ENCODE peak calls at places on chromosomes 4 and X, in ten cellular contexts. J is NCI-H1092; Z is Caco-2; A is NK-92 treated with Interleukin-12 subunit alpha and Interleukin-12 subunit beta, amount 100 ng/mL, for 24 hours; X is lung; Y is naive thymus-derived CD4-positive, alpha-beta T cell; D is Right ventricle myocardium superior; S is foreskin fibroblast; U is HCT116; H is neural crest cell. I is an unnamed sample.

GRCh38 chrX:14363719-14364118 is 165.6 kb upstream of the GLRA2 start:
- DNase-seq in J (no peak), Z (no peak), A (no peak), X (no peak), Y (no peak), D (no peak), S (peak; percentile 69), U (no peak), H (no peak), I (no peak)

GRCh38 chr4:98482503-98482846 is 175.9 kb downstream of the TSPAN5 start:
- DNase-seq in J (no peak), Z (no peak), A (no peak), X (no peak), Y (no peak), D (no peak), S (no peak), U (no peak), H (no peak), I (no peak)

GRCh38 chrX:17567173-17567572 is 170.1 kb upstream of the SCML1 start:
- DNase-seq in J (no peak), Z (no peak), A (no peak), X (no peak), Y (no peak), D (no peak), S (no peak), U (no peak), H (no peak), I (no peak)

GRCh38 chrX:74180716-74181115 is 123.3 kb upstream of the ZCCHC13 start:
- DNase-seq in J (no peak), Z (no peak), A (no peak), X (no peak), Y (no peak), D (no peak), S (no peak), U (no peak), H (no peak), I (no peak)

GRCh38 chrX:147315493-147315892 is 500.9 kb upstream of the CXorf51A start:
- DNase-seq in J (no peak), Z (no peak), A (no peak), X (no peak), Y (no peak), D (no peak), S (no peak), U (no peak), H (no peak), I (no peak)

GRCh38 chr4:122978109-122978508 is 55.7 kb upstream of the NUDT6 start:
- DNase-seq in J (no peak), Z (peak; percentile 3), A (no peak), X (no peak), Y (no peak), D (no peak), S (no peak), U (no peak), H (no peak), I (no peak)

GRCh38 chr4:5036239-5036638 is 15.0 kb upstream of the STK32B start:
- DNase-seq in J (no peak), Z (no peak), A (no peak), X (no peak), Y (no peak), D (no peak), S (peak; percentile 53), U (no peak), H (no peak), I (no peak)

GRCh38 chr4:39892988-39893692 is 84.6 kb downstream of the PDS5A start:
- DNase-seq in J (no peak), Z (no peak), A (no peak), X (no peak), Y (no peak), D (no peak), S (no peak), U (no peak), H (no peak), I (no peak)

GRCh38 chrX:53287493-53288138 is 6.2 kb upstream of the IQSEC2 start:
- DNase-seq in J (peak; percentile 46), Z (no peak), A (peak; percentile 10), X (no peak), Y (peak; percentile 45), D (peak; percentile 81), S (peak; percentile 88), U (peak; percentile 22), H (no peak), I (no peak)

GRCh38 chr4:1668488-1668840 is 15.6 kb downstream of the FAM53A start:
- DNase-seq in J (no peak), Z (no peak), A (no peak), X (no peak), Y (no peak), D (no peak), S (no peak), U (no peak), H (no peak), I (no peak)

GRCh38 chrX:123993904-123994635 is 32.6 kb downstream of the STAG2 start:
- DNase-seq in J (no peak), Z (no peak), A (no peak), X (no peak), Y (no peak), D (no peak), S (peak; percentile 11), U (no peak), H (no peak), I (no peak)

GRCh38 chrX:63932006-63932405 is 147.0 kb upstream of the ARHGEF9 start:
- DNase-seq in J (no peak), Z (no peak), A (no peak), X (no peak), Y (no peak), D (no peak), S (no peak), U (no peak), H (no peak), I (no peak)

GRCh38 chrX:17632942-17633341 is 104.4 kb upstream of the SCML1 start:
- DNase-seq in J (no peak), Z (no peak), A (no peak), X (no peak), Y (no peak), D (no peak), S (peak; percentile 35), U (no peak), H (no peak), I (no peak)

GRCh38 chrX:153440556-153441135 is 5.2 kb downstream of the TREX2 start:
- DNase-seq in J (no peak), Z (no peak), A (no peak), X (no peak), Y (no peak), D (no peak), S (no peak), U (no peak), H (no peak), I (no peak)

GRCh38 chrX:49884290-49884862 is 5.1 kb downstream of the USP27X start:
- DNase-seq in J (peak; percentile 77), Z (peak; percentile 71), A (peak; percentile 5), X (peak; percentile 70), Y (peak; percentile 50), D (peak; percentile 70), S (peak; percentile 71), U (peak; percentile 26), H (peak; percentile 59), I (peak; percentile 32)

GRCh38 chr4:98242063-98242462 is 19.1 kb upstream of the RAP1GDS1 start:
- DNase-seq in J (no peak), Z (no peak), A (no peak), X (no peak), Y (no peak), D (no peak), S (no peak), U (no peak), H (no peak), I (no peak)

GRCh38 chr4:10727140-10727880 is 42.7 kb upstream of the CLNK start:
- DNase-seq in J (no peak), Z (no peak), A (no peak), X (no peak), Y (no peak), D (no peak), S (no peak), U (no peak), H (no peak), I (no peak)

GRCh38 chr4:6541789-6542188 is 33.2 kb upstream of the MAN2B2 start:
- DNase-seq in J (no peak), Z (no peak), A (no peak), X (no peak), Y (no peak), D (no peak), S (no peak), U (no peak), H (no peak), I (no peak)

GRCh38 chrX:120309873-120310730 is 1.2 kb downstream of the TMEM255A start:
- DNase-seq in J (no peak), Z (peak; percentile 22), A (no peak), X (no peak), Y (no peak), D (no peak), S (peak; percentile 39), U (no peak), H (no peak), I (no peak)

GRCh38 chr4:149823770-149824221 is 8.2 kb upstream of the IQCM start:
- DNase-seq in J (no peak), Z (no peak), A (no peak), X (no peak), Y (no peak), D (no peak), S (peak; percentile 80), U (peak; percentile 39), H (no peak), I (no peak)

GRCh38 chr4:85807247-85807915 is 332.4 kb downstream of the ARHGAP24 start:
- DNase-seq in J (no peak), Z (no peak), A (no peak), X (no peak), Y (no peak), D (peak; percentile 65), S (peak; percentile 87), U (no peak), H (no peak), I (no peak)

GRCh38 chr4:140726776-140727500 is 29.2 kb downstream of the TBC1D9 start:
- DNase-seq in J (no peak), Z (no peak), A (no peak), X (no peak), Y (no peak), D (no peak), S (peak; percentile 23), U (no peak), H (no peak), I (no peak)

GRCh38 chr4:139962130-139962684 is 191.8 kb downstream of the MAML3 start:
- DNase-seq in J (no peak), Z (no peak), A (no peak), X (no peak), Y (no peak), D (no peak), S (no peak), U (no peak), H (no peak), I (no peak)

GRCh38 chrX:72006461-72006860 is 95.8 kb downstream of the NHSL2 start:
- DNase-seq in J (no peak), Z (no peak), A (no peak), X (no peak), Y (no peak), D (no peak), S (no peak), U (no peak), H (no peak), I (no peak)

GRCh38 chrX:31440546-31440945 is 368.7 kb upstream of the FTHL17 start:
- DNase-seq in J (no peak), Z (no peak), A (no peak), X (no peak), Y (no peak), D (no peak), S (no peak), U (no peak), H (no peak), I (no peak)

GRCh38 chrX:19602866-19603620 is 87.7 kb upstream of the MAP3K15 start:
- DNase-seq in J (no peak), Z (no peak), A (no peak), X (no peak), Y (no peak), D (no peak), S (peak; percentile 51), U (peak; percentile 39), H (no peak), I (no peak)

GRCh38 chr4:169921732-169922131 is 104.5 kb downstream of the MFAP3L start:
- DNase-seq in J (no peak), Z (no peak), A (no peak), X (no peak), Y (no peak), D (no peak), S (no peak), U (no peak), H (no peak), I (no peak)